ENCODE peak calls at places on chromosomes 6 and 20, in seven cellular contexts. Q is HCT116, R is H1, E is SK-N-SH, D is GM12878, X is HepG2, G is K562. O is an unnamed sample.

GRCh38 chr6:142631517-142632385 is 313.2 kb downstream of the HIVEP2 start:
- DNase-seq in Q (no peak), R (no peak), E (peak), D (no peak), X (peak), G (no peak), O (peak)

GRCh38 chr6:143556529-143556928 is 45.0 kb upstream of the FUCA2 start:
- DNase-seq in Q (no peak), R (peak), E (no peak), D (no peak), X (no peak), G (no peak), O (no peak)

GRCh38 chr6:152267967-152268845 is 369.0 kb downstream of the SYNE1 start:
- DNase-seq in Q (no peak), R (no peak), E (peak), D (no peak), X (peak), G (peak), O (no peak)

GRCh38 chr6:122511193-122511924 is 39.8 kb upstream of the SERINC1 start:
- DNase-seq in Q (no peak), R (no peak), E (no peak), D (no peak), X (no peak), G (no peak), O (no peak)

GRCh38 chr6:144781836-144782235 is 496.7 kb downstream of the UTRN start:
- DNase-seq in Q (no peak), R (no peak), E (no peak), D (no peak), X (no peak), G (no peak), O (no peak)

GRCh38 chr6:6648659-6649343 is 60.3 kb downstream of the LY86 start:
- DNase-seq in Q (no peak), R (no peak), E (no peak), D (no peak), X (no peak), G (no peak), O (no peak)

GRCh38 chr6:28167068-28167467 is 25.4 kb downstream of the ZKSCAN8 start:
- DNase-seq in Q (no peak), R (no peak), E (no peak), D (no peak), X (no peak), G (no peak), O (no peak)

GRCh38 chr6:125821825-125822281 is 31.1 kb downstream of the NCOA7 start:
- DNase-seq in Q (no peak), R (no peak), E (peak), D (no peak), X (peak), G (no peak), O (peak)

GRCh38 chr6:11197846-11198245 is 34.6 kb downstream of the NEDD9 start:
- DNase-seq in Q (no peak), R (no peak), E (no peak), D (no peak), X (no peak), G (no peak), O (no peak)

GRCh38 chr6:11194399-11195274 is 37.8 kb downstream of the NEDD9 start:
- DNase-seq in Q (no peak), R (no peak), E (no peak), D (no peak), X (no peak), G (no peak), O (no peak)

GRCh38 chr6:11197175-11197535 is 35.3 kb downstream of the NEDD9 start:
- DNase-seq in Q (no peak), R (no peak), E (no peak), D (no peak), X (no peak), G (no peak), O (no peak)

GRCh38 chr6:11198663-11199603 is 33.5 kb downstream of the NEDD9 start:
- DNase-seq in Q (no peak), R (no peak), E (no peak), D (no peak), X (no peak), G (no peak), O (no peak)

DNA sequence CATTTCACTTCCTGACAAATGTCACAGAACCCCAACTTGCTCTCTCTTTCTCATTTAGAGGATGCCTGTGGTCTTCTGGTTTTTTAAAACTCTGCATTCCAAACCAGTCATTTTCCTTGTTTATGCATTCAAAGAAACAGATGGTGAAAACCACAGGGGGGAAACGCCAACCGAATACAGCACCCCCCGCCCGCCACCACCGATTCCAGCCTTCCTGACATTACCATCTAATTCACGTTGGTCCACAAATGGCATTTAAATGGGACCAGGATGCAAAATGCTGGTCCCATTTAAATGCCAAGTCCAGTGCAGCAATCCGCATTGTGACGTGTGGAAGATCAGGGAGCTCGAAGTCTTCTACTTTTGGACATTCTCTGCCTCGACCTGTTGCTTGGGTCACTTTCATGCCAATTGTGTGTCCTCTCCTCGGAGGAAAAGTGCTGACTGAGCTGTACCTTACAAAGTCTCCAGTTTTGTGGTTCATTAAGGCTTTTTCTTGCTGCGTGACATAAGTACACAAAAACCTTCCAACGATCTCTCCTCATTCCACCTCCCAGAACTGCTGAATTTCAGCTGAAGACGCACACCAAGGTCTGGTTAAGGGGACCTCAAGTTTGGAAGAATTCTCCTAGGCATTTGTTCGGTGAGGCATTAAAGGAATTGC is 35.8 kb downstream of the NEDD9 start:
- DNase-seq in Q (no peak), R (no peak), E (no peak), D (no peak), X (no peak), G (no peak), O (no peak)
- TF ChIP-seq JUND in Q (no peak), R (no peak), E (peak), D (no peak), X (no peak), G (no peak), O (no peak)

GRCh38 chr6:35924146-35924545 is 3.2 kb upstream of the SRPK1 start:
- DNase-seq in Q (no peak), R (no peak), E (no peak), D (no peak), X (no peak), G (no peak), O (no peak)

GRCh38 chr6:35919827-35920751 is 809 bp downstream of the SRPK1 start:
- DNase-seq in Q (no peak), R (peak), E (peak), D (no peak), X (peak), G (peak), O (peak)

GRCh38 chr6:35920793-35921732 is at the start of gene SRPK1:
- DNase-seq in Q (peak), R (peak), E (peak), D (peak), X (peak), G (peak), O (peak)

GRCh38 chr6:35919085-35919826 is 1.6 kb downstream of the SRPK1 start:
- DNase-seq in Q (no peak), R (no peak), E (no peak), D (no peak), X (peak), G (no peak), O (no peak)

GRCh38 chr6:35922139-35922554 is 1.2 kb upstream of the SRPK1 start:
- DNase-seq in Q (no peak), R (no peak), E (no peak), D (no peak), X (peak), G (no peak), O (no peak)
- TF ChIP-seq JUND in Q (no peak), R (no peak), E (no peak), D (no peak), X (no peak), G (no peak), O (no peak)

GRCh38 chr20:35463455-35464300 is 8.3 kb downstream of the CEP250 start:
- DNase-seq in Q (peak), R (peak), E (peak), D (no peak), X (peak), G (peak), O (peak)
- TF ChIP-seq JUND in Q (no peak), R (no peak), E (no peak), D (no peak), X (no peak), G (no peak), O (no peak)

GRCh38 chr6:31474871-31475286 is 23.1 kb upstream of the MICB start:
- DNase-seq in Q (no peak), R (peak), E (peak), D (no peak), X (no peak), G (peak), O (no peak)
- TF ChIP-seq JUND in Q (no peak), R (no peak), E (no peak), D (no peak), X (no peak), G (no peak), O (no peak)

GRCh38 chr6:741410-742339 is 48.7 kb upstream of the EXOC2 start:
- DNase-seq in Q (no peak), R (no peak), E (no peak), D (no peak), X (no peak), G (no peak), O (no peak)

GRCh38 chr6:731924-732323 is 39.0 kb upstream of the EXOC2 start:
- DNase-seq in Q (no peak), R (no peak), E (no peak), D (no peak), X (no peak), G (no peak), O (no peak)

DNA sequence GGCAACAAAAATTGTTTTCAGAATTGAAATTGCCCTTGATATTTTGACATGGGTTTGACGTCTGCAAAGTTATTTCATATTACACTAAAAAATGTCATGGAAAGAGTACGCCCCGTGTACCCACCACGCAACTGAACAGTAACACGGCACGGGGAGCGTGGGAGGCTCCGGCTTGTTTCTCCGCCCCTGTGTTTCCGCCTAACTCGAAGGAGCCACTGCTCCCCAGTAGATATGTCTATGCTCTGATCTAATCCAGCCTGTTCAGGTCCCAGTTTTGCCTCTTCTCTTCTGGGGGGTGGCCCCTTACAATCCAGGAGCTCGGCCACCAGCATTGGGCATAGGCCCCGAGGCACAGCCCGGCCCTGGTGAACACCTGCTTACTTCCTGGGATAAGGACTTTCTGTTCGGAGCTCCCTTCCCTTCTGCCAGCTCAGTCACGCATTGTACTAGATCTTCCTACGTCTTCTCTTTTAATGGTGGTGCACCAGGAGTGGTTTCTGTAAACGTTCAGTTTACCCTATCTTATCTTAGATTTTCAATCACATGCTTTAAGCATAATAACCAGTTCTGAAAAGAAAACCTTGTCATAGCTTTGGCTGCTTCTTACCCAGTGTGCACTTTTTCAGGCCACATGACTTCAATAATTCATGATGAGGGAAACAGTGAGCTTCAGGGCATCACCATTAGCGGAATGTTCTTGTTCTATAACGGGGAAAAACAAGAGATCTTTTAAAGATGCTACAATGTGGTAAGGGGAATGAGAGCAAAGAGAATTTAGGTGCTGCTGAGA is 43.9 kb upstream of the EXOC2 start:
- DNase-seq in Q (no peak), R (no peak), E (no peak), D (no peak), X (no peak), G (no peak), O (no peak)
- TF ChIP-seq JUND in Q (no peak), R (no peak), E (no peak), D (no peak), X (no peak), G (no peak), O (no peak)

GRCh38 chr20:40343390-40343789 is 345.6 kb downstream of the MAFB start:
- DNase-seq in Q (no peak), R (no peak), E (no peak), D (no peak), X (no peak), G (no peak), O (no peak)

GRCh38 chr20:40336034-40336433 is 353.0 kb downstream of the MAFB start:
- DNase-seq in Q (no peak), R (no peak), E (no peak), D (no peak), X (no peak), G (no peak), O (no peak)

GRCh38 chr20:40336530-40336929 is 352.5 kb downstream of the MAFB start:
- DNase-seq in Q (no peak), R (no peak), E (no peak), D (no peak), X (no peak), G (no peak), O (no peak)

GRCh38 chr20:40335437-40335836 is 353.6 kb downstream of the MAFB start:
- DNase-seq in Q (no peak), R (no peak), E (no peak), D (no peak), X (no peak), G (no peak), O (no peak)

DNA sequence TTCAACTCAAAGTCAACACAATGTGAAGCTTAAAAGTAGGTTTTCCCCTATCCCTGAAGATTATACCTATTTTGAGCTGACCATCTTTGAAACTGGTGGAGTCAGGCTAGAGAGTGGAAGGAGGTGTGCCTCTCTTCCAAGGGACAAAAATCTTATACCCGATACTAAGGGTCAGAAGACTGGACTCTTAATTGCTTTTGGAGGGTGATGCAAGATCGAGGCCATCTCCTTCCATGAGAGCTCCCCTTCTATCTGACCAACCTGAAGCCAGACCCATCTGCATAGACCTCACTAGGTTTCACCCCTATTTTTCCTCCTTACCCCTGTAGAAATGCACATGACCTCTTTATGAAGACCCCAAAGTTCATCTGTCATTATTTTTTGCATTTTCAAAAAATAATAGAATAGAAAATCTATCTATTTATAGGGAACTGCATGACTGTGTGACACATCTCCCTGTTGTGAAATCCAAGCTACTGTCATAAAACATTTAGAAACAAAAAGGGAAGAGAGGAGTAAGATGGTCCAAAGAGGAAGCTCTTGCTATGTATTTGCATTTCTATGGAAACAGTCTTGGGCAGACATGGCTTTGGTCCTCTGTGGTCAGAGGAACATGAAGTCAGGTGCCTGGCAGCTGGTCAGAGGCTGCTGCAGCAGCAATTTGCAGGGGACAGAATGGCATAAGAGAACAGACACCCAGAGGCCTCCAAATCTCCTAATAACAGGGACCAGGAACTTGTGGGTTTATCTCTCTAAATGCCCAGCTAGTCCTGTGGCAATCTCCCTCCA is 349.2 kb downstream of the MAFB start:
- DNase-seq in Q (no peak), R (no peak), E (no peak), D (no peak), X (no peak), G (no peak), O (no peak)
- TF ChIP-seq JUND in Q (no peak), R (no peak), E (no peak), D (no peak), X (no peak), G (no peak), O (no peak)

GRCh38 chr6:139549561-139550070 is 175.2 kb upstream of the CITED2 start:
- DNase-seq in Q (no peak), R (no peak), E (no peak), D (no peak), X (no peak), G (no peak), O (no peak)
- TF ChIP-seq JUND in Q (no peak), R (no peak), E (no peak), D (no peak), X (no peak), G (no peak), O (no peak)

DNA sequence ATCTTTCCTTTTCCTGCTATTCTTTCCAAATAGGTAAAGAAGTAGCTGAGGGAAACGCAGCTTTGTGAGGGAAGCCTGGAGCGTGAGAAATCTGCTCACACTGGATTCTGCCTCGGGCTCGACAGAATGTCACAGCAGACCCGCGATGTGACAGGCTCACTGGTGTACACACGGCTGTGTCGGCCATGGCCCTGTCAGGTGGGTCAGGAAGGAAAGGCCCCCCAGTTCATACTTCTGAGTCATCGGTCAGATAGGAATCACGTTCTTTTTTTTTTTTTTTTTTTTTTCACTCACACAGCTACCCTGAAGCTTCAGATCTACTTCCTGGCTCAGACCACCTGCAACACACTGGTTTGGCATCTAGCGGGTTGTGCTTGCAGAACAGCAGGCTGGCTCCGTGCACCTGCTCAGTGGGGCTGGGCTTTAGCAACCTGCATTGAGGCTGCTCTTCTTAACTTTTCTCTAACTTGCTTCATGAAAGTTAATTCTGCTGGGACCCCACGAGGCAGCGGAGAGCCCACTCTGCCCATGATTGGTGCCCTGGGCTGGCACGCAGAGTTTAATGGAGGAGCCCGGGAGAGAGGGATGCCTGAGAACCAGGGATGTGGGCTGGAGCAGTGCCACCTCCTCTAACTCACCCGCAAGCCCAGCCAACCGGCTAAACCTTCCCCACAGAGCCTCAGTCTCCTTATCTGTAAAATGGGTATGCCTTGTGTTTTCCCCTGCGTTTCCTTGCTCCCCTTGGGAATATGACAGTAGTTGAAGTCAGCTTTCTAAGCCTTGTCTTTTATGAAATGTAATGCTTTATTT is 61.5 kb upstream of the FNDC1 start:
- DNase-seq in Q (no peak), R (peak), E (no peak), D (no peak), X (no peak), G (no peak), O (no peak)
- TF ChIP-seq JUND in Q (no peak), R (no peak), E (no peak), D (no peak), X (no peak), G (peak), O (no peak)

DNA sequence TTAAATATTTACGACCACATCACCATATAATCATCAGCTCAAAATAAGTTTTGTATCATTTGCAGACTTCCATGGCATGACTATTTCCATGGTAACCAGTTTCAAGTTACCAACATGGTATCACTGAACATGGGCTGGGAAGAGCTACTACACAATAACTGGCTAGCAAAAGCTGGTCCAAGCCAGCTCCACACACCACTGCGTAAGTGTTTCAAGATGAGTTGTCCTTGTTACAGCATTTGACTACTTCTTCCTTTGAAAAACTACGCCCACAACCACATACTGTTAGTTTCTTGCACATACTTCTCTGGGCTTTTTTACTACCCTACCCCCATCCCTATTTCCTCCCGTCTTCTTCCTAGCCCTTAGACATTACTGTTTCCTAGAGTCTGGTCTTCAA is 8.5 kb downstream of the CD164 start:
- DNase-seq in Q (no peak), R (no peak), E (no peak), D (peak), X (no peak), G (no peak), O (no peak)
- TF ChIP-seq JUND in Q (no peak), R (no peak), E (no peak), D (peak), X (no peak), G (no peak), O (no peak)

GRCh38 chr20:57584768-57585461 is 24.0 kb downstream of the PCK1 start:
- DNase-seq in Q (no peak), R (no peak), E (no peak), D (no peak), X (no peak), G (no peak), O (no peak)

GRCh38 chr20:57585466-57586213 is 24.7 kb downstream of the PCK1 start:
- DNase-seq in Q (no peak), R (no peak), E (no peak), D (no peak), X (no peak), G (no peak), O (no peak)

GRCh38 chr20:57582432-57583288 is 21.8 kb downstream of the PCK1 start:
- DNase-seq in Q (no peak), R (peak), E (peak), D (no peak), X (peak), G (peak), O (no peak)

GRCh38 chr20:57582029-57582378 is 21.1 kb downstream of the PCK1 start:
- DNase-seq in Q (no peak), R (no peak), E (no peak), D (no peak), X (no peak), G (no peak), O (no peak)

GRCh38 chr20:57583289-57584257 is 22.7 kb downstream of the PCK1 start:
- DNase-seq in Q (no peak), R (no peak), E (no peak), D (no peak), X (no peak), G (no peak), O (no peak)
- TF ChIP-seq JUND in Q (no peak), R (no peak), E (no peak), D (no peak), X (no peak), G (no peak), O (no peak)

O was measured in T47D.